ENCODE peak calls at places on chromosomes 3 and 15, in six cellular contexts. C is heart left ventricle; J is body of pancreas; O is CD4-positive, alpha-beta T cell; G is fibroblast of the aortic adventitia; Q is endodermal cell. L is an unnamed sample.

GRCh38 chr15:40336129-40337122 is 4.3 kb downstream of the CCDC9B start:
- DNase-seq in C (peak; percentile 56), J (peak; percentile 43), O (no peak), G (no peak), Q (peak; percentile 81), L (no peak)

GRCh38 chr15:39828374-39828931 is 45.8 kb upstream of the FSIP1 start:
- DNase-seq in C (no peak), J (peak; percentile 5), O (no peak), G (peak; percentile 60), Q (peak; percentile 53), L (no peak)

GRCh38 chr3:129001817-129002572 is 891 bp downstream of the EFCC1 start:
- DNase-seq in C (no peak), J (no peak), O (no peak), G (no peak), Q (peak; percentile 75), L (no peak)

GRCh38 chr15:31852933-31853332 is 177.4 kb upstream of the CHRNA7 start:
- DNase-seq in C (no peak), J (no peak), O (no peak), G (no peak), Q (no peak), L (peak; percentile 54)

GRCh38 chr15:62486041-62486440 is 321.0 kb upstream of the C2CD4B start:
- DNase-seq in C (no peak), J (no peak), O (no peak), G (no peak), Q (no peak), L (no peak)

GRCh38 chr3:5465183-5465582 is 277.7 kb downstream of the EDEM1 start:
- DNase-seq in C (no peak), J (no peak), O (no peak), G (no peak), Q (no peak), L (no peak)

GRCh38 chr15:33526532-33526931 is 215.8 kb downstream of the RYR3 start:
- DNase-seq in C (no peak), J (no peak), O (no peak), G (no peak), Q (no peak), L (no peak)

GRCh38 chr3:57158316-57158715 is 6.8 kb downstream of the IL17RD start:
- DNase-seq in C (no peak), J (no peak), O (no peak), G (no peak), Q (no peak), L (no peak)

GRCh38 chr3:72427575-72427974 is 420.7 kb downstream of the SHQ1 start:
- DNase-seq in C (no peak), J (no peak), O (no peak), G (no peak), Q (no peak), L (no peak)

GRCh38 chr15:61890106-61890505 is 170.1 kb downstream of the VPS13C start:
- DNase-seq in C (no peak), J (no peak), O (no peak), G (no peak), Q (no peak), L (no peak)

GRCh38 chr3:16307832-16308531 is 43.0 kb downstream of the OXNAD1 start:
- DNase-seq in C (no peak), J (no peak), O (no peak), G (no peak), Q (no peak), L (no peak)

GRCh38 chr3:55661141-55661540 is 174.0 kb upstream of the WNT5A start:
- DNase-seq in C (no peak), J (no peak), O (no peak), G (no peak), Q (no peak), L (no peak)

GRCh38 chr3:194069421-194070219 is 66.3 kb upstream of the HES1 start:
- DNase-seq in C (no peak), J (no peak), O (no peak), G (peak; percentile 31), Q (no peak), L (no peak)

GRCh38 chr3:149673393-149673792 is 15.6 kb upstream of the WWTR1 start:
- DNase-seq in C (no peak), J (no peak), O (no peak), G (peak; percentile 17), Q (no peak), L (no peak)

GRCh38 chr3:46114324-46114988 is 87.2 kb upstream of the XCR1 start:
- DNase-seq in C (no peak), J (no peak), O (no peak), G (peak; percentile 80), Q (no peak), L (no peak)

GRCh38 chr3:126711361-126711760 is 7.3 kb downstream of the CHCHD6 start:
- DNase-seq in C (no peak), J (no peak), O (no peak), G (peak; percentile 39), Q (no peak), L (no peak)

GRCh38 chr15:61079529-61079928 is 149.6 kb downstream of the RORA start:
- DNase-seq in C (no peak), J (no peak), O (no peak), G (no peak), Q (no peak), L (no peak)

GRCh38 chr3:35760147-35760546 is 120.8 kb downstream of the ARPP21 start:
- DNase-seq in C (no peak), J (no peak), O (no peak), G (no peak), Q (no peak), L (no peak)

GRCh38 chr3:14946749-14947104 is 656 bp upstream of the NR2C2 start:
- DNase-seq in C (no peak), J (no peak), O (no peak), G (peak; percentile 29), Q (no peak), L (no peak)

GRCh38 chr3:38992117-38992779 is 59.5 kb downstream of the SCN11A start:
- DNase-seq in C (no peak), J (no peak), O (no peak), G (peak; percentile 64), Q (no peak), L (no peak)

GRCh38 chr3:50316657-50317242 is 5.8 kb downstream of the HYAL2 start:
- DNase-seq in C (no peak), J (no peak), O (peak; percentile 52), G (no peak), Q (peak; percentile 84), L (no peak)

GRCh38 chr15:76196286-76196948 is 114.9 kb downstream of the ETFA start:
- DNase-seq in C (peak; percentile 71), J (peak; percentile 74), O (no peak), G (peak; percentile 81), Q (peak; percentile 78), L (no peak)

GRCh38 chr15:73617910-73618309 is 15.3 kb downstream of the NPTN start:
- DNase-seq in C (no peak), J (no peak), O (no peak), G (no peak), Q (no peak), L (no peak)

GRCh38 chr15:38746211-38746610 is 181.6 kb upstream of the RASGRP1 start:
- DNase-seq in C (no peak), J (no peak), O (no peak), G (no peak), Q (no peak), L (no peak)

GRCh38 chr3:110731148-110731547 is 340.5 kb upstream of the NECTIN3 start:
- DNase-seq in C (no peak), J (no peak), O (no peak), G (peak; percentile 34), Q (no peak), L (no peak)

GRCh38 chr3:11721114-11721440 is 77.4 kb upstream of the VGLL4 start:
- DNase-seq in C (no peak), J (peak; percentile 8), O (no peak), G (no peak), Q (no peak), L (no peak)

GRCh38 chr3:9955611-9956352 is 3.6 kb upstream of the PRRT3 start:
- DNase-seq in C (no peak), J (no peak), O (no peak), G (peak; percentile 70), Q (no peak), L (no peak)

GRCh38 chr3:139764936-139765335 is 87.2 kb upstream of the NMNAT3 start:
- DNase-seq in C (no peak), J (no peak), O (no peak), G (peak; percentile 83), Q (no peak), L (no peak)

GRCh38 chr15:58179206-58179605 is 41.0 kb downstream of the AQP9 start:
- DNase-seq in C (no peak), J (no peak), O (no peak), G (peak; percentile 39), Q (no peak), L (no peak)

GRCh38 chr15:58178668-58179067 is 40.5 kb downstream of the AQP9 start:
- DNase-seq in C (no peak), J (no peak), O (no peak), G (no peak), Q (no peak), L (no peak)

GRCh38 chr15:58185439-58185838 is 47.3 kb downstream of the AQP9 start:
- DNase-seq in C (no peak), J (no peak), O (no peak), G (peak; percentile 77), Q (no peak), L (no peak)

GRCh38 chr15:58179741-58180381 is 41.7 kb downstream of the AQP9 start:
- DNase-seq in C (no peak), J (no peak), O (no peak), G (peak; percentile 63), Q (no peak), L (no peak)

GRCh38 chr15:58182460-58183163 is 44.4 kb downstream of the AQP9 start:
- DNase-seq in C (peak; percentile 35), J (peak; percentile 41), O (no peak), G (peak; percentile 71), Q (peak; percentile 87), L (no peak)
- TF ChIP-seq CTCF in C (peak; percentile 76), J (peak; percentile 47), O (peak; percentile 34), G (peak; percentile 95), Q (peak; percentile 98), L (peak; percentile 90)

GRCh38 chr3:124033360-124034015 is 41.6 kb upstream of the ROPN1 start:
- DNase-seq in C (peak; percentile 26), J (peak; percentile 10), O (no peak), G (no peak), Q (peak; percentile 79), L (peak; percentile 85)
- TF ChIP-seq CTCF in C (peak; percentile 15), J (no peak), O (peak; percentile 39), G (no peak), Q (no peak), L (no peak)

DNA sequence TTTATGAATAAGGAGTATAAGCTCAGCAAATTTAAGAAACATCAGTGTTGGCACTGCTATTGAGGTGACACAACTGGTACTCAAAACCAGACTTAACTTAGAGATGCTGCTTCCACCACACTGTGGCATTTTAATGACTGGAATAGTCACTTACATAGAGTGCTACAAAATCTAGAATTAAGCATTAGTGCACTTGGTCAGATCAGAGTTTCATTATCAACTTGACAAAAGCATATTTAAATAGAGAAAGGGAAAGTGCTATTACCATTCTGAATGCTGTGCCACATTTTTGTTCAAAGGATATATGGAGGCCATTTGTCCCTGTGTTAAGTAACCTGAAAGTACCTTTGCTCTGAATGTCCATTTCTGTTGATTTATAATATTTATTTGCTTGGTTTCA is 800.7 kb upstream of the ALCAM start:
- DNase-seq in C (no peak), J (no peak), O (no peak), G (no peak), Q (no peak), L (no peak)
- TF ChIP-seq CTCF in C (no peak), J (no peak), O (no peak), G (no peak), Q (no peak), L (no peak)

GRCh38 chr3:105527538-105527937 is 160.8 kb downstream of the ALCAM start:
- DNase-seq in C (no peak), J (no peak), O (no peak), G (no peak), Q (no peak), L (no peak)
- TF ChIP-seq CTCF in C (no peak), J (no peak), O (no peak), G (no peak), Q (no peak), L (no peak)